ENCODE peak calls at places on chromosomes 13 and 19, in nine cellular contexts. E, M, J, P, X, R, Q, V and B are unnamed samples.

GRCh38 chr13:40388617-40389016 is 277.8 kb downstream of the FOXO1 start:
- DNase-seq in P (no peak), X (peak), J (no peak), V (no peak), Q (peak), R (no peak), M (peak), E (peak), B (peak)

GRCh38 chr19:2962018-2962670 is 15.2 kb upstream of the TLE6 start:
- DNase-seq in V (peak), X (peak), Q (peak), M (peak), E (peak), P (peak), J (no peak), R (no peak), B (peak)

GRCh38 chr19:8615813-8616596 is 5.5 kb upstream of the ADAMTS10 start:
- DNase-seq in P (no peak), J (no peak), Q (no peak), V (peak), M (no peak), R (peak), E (peak), X (peak), B (peak)

GRCh38 chr13:95710313-95710712 is 33.4 kb downstream of the DNAJC3 start:
- DNase-seq in P (peak), E (peak), Q (no peak), X (no peak), M (peak), J (no peak), V (peak), R (no peak), B (no peak)

GRCh38 chr13:92739306-92739818 is 487.2 kb upstream of the GPC6 start:
- DNase-seq in V (no peak), J (no peak), M (no peak), P (no peak), X (no peak), E (peak), R (no peak), Q (no peak), B (no peak)

GRCh38 chr13:30846311-30846710 is 59.8 kb upstream of the MEDAG start:
- DNase-seq in E (peak), J (no peak), R (no peak), Q (no peak), V (peak), P (no peak), X (no peak), M (no peak), B (no peak)

GRCh38 chr19:49884109-49884508 is 6.6 kb downstream of the TBC1D17 start:
- DNase-seq in M (no peak), E (no peak), P (no peak), X (no peak), R (no peak), V (no peak), J (no peak), Q (no peak), B (no peak)

GRCh38 chr19:8204961-8205360 is 4.2 kb upstream of the CERS4 start:
- DNase-seq in R (peak), X (no peak), E (no peak), J (no peak), P (no peak), V (no peak), Q (no peak), M (no peak), B (no peak)

GRCh38 chr19:43774103-43774939 is 6.5 kb downstream of the KCNN4 start:
- DNase-seq in E (peak), Q (no peak), X (peak), P (no peak), J (peak), M (no peak), V (no peak), R (peak), B (no peak)

GRCh38 chr13:99960663-99961440 is 10.7 kb downstream of the ZIC5 start:
- DNase-seq in V (no peak), M (no peak), P (no peak), R (no peak), Q (no peak), E (no peak), X (no peak), J (no peak), B (no peak)

GRCh38 chr13:113091211-113091771 is 14.3 kb upstream of the F7 start:
- DNase-seq in P (no peak), R (peak), E (no peak), M (no peak), V (no peak), Q (no peak), J (peak), X (no peak), B (no peak)

GRCh38 chr19:51295382-51296126 is 15.9 kb upstream of the IGLON5 start:
- DNase-seq in V (no peak), J (no peak), E (no peak), Q (no peak), R (no peak), M (no peak), X (no peak), P (no peak), B (no peak)

GRCh38 chr19:18278521-18279265 is 2.7 kb downstream of the JUND start:
- DNase-seq in M (no peak), R (no peak), J (no peak), E (peak), Q (no peak), V (no peak), X (peak), P (no peak), B (no peak)
- TF ChIP-seq CTCF in M (peak), R (no peak), J (no peak), E (peak), Q (peak), V (no peak), X (no peak), P (peak), B (peak)

GRCh38 chr13:43785681-43786471 is 896 bp downstream of the ENOX1 start:
- DNase-seq in P (peak), M (no peak), E (peak), Q (no peak), J (peak), R (peak), V (peak), X (peak), B (peak)

GRCh38 chr13:43787518-43787891 is 733 bp upstream of the ENOX1 start:
- DNase-seq in E (peak), X (no peak), V (no peak), Q (no peak), P (no peak), J (no peak), M (no peak), R (no peak), B (no peak)

GRCh38 chr13:43786766-43787517 is at the start of gene ENOX1:
- DNase-seq in Q (no peak), E (peak), J (peak), P (peak), M (no peak), X (peak), R (peak), V (peak), B (peak)

GRCh38 chr13:43786472-43786765 is 353 bp downstream of the ENOX1 start:
- DNase-seq in J (no peak), V (no peak), P (no peak), X (no peak), M (no peak), E (no peak), R (no peak), Q (no peak), B (no peak)

DNA sequence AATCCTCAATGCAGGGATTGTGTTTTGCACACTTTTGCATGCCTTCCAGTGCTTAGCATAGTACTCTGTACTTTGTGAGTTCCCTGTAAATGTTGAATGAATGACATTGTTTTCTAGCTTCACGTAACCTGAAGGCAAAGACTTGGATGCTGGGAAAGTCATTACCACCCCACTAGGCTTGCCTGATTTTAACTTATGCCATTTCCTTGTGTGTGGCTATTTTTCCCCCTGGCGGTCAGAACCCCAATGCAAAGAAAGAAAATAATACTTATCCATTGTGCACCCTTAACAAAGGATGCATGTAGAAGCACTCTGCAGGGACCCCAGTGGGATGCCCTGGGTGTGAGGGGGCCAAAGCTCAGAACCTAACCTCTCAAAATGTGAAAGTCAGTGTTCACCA is 1.2 kb upstream of the ENOX1 start:
- DNase-seq in E (peak), J (no peak), Q (no peak), M (no peak), V (peak), P (no peak), R (no peak), X (no peak), B (peak)
- TF ChIP-seq CTCF in E (peak), J (no peak), Q (no peak), M (peak), V (peak), P (peak), R (peak), X (no peak), B (no peak)

GRCh38 chr13:77516342-77516789 is 19.1 kb upstream of the SCEL start:
- DNase-seq in P (no peak), E (peak), M (no peak), X (no peak), Q (no peak), R (no peak), J (no peak), V (peak), B (no peak)
- TF ChIP-seq CTCF in P (no peak), E (no peak), M (no peak), X (no peak), Q (no peak), R (no peak), J (no peak), V (no peak), B (no peak)

DNA sequence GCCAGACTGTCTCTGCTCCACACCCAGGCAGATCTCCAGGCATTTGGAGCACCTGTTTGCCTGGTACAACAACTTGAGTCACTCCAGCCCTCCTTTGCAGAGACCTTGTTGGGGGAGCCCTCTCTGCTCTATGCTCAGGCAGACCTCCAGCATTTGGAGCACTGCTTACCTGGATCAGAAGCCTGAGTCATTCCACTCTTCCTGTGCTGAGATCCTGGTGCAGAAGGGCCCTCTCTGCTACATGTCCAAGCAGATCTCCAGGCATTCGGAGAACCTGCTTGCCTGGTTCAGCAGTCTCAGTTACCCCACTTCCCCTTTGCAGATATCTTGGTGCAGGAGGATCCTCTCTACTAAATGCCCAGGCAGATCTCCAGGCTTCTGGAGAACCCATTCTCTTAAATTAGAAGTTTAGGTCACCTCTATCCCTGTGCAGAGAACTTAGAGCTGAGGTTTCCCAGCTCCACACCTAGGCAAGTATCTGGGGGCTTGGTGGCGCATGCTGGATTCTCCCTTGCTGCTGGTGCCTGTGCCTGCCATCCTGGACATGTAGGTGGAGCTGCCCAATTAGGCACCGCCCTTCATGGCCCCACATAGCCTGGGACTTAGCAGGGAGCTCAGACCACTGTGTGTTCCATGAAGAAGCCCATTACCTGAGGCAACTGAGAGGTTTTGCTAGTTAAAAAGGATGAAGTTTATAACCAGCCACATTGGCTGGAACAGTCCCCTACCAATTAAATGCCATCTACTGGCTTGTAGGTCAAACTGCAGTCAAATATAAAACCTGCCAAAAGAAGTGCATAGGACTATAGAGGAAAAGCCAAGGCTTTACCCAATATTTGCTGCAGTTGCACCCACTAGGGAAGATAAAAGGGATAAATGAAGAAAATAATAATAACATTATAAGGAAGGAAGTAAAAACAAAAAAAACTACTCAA is 97.6 kb upstream of the SLITRK6 start:
- DNase-seq in X (no peak), V (no peak), Q (no peak), R (no peak), M (no peak), J (no peak), E (peak), P (no peak), B (no peak)
- TF ChIP-seq CTCF in X (no peak), V (no peak), Q (no peak), R (no peak), M (no peak), J (peak), E (peak), P (peak), B (no peak)

GRCh38 chr19:32287086-32287485 is 58.3 kb upstream of the ZNF507 start:
- DNase-seq in V (no peak), M (no peak), J (no peak), P (no peak), X (no peak), E (no peak), Q (no peak), R (no peak), B (no peak)

GRCh38 chr19:32291876-32292275 is 53.5 kb upstream of the ZNF507 start:
- DNase-seq in M (no peak), X (no peak), Q (no peak), E (no peak), J (no peak), R (no peak), P (no peak), V (no peak), B (no peak)

GRCh38 chr19:32289566-32290210 is 55.7 kb upstream of the ZNF507 start:
- DNase-seq in Q (no peak), R (no peak), E (no peak), V (no peak), P (no peak), M (no peak), X (no peak), J (no peak), B (no peak)

DNA sequence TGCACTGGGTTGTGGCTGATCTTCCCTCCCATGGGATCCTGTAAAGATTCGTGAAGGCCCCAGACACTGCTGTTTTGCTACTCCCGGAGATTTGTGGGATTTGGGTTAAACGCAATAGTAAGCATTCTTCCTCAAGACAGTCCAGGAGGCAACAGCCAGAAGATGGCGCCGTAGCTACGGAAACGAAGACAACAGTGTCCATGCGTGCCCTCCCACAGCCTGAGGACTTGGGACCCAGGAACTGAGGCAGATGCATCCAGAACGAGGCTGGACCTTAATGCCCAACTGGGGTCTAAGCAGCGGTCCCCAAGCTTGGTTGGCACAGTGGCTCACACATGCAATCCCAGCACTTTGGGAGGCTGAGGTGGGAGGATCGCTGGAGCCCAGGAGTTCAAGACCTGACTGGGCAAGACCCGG is 57.6 kb upstream of the ZNF507 start:
- DNase-seq in V (peak), J (no peak), E (peak), X (peak), P (peak), M (peak), R (peak), Q (no peak), B (no peak)
- TF ChIP-seq CTCF in V (no peak), J (no peak), E (peak), X (no peak), P (peak), M (peak), R (peak), Q (no peak), B (peak)

GRCh38 chr13:90365130-90365529 is 982.4 kb upstream of the MIR17HG start:
- DNase-seq in E (peak), V (peak), X (no peak), J (no peak), P (no peak), R (no peak), M (no peak), Q (no peak), B (no peak)
- TF ChIP-seq CTCF in E (peak), V (peak), X (no peak), J (no peak), P (peak), R (no peak), M (no peak), Q (no peak), B (no peak)

GRCh38 chr13:57843555-57843954 is 212.0 kb downstream of the PCDH17 start:
- DNase-seq in R (no peak), J (no peak), V (no peak), Q (no peak), X (no peak), E (no peak), P (no peak), M (no peak), B (no peak)
- TF ChIP-seq CTCF in R (no peak), J (no peak), V (no peak), Q (no peak), X (no peak), E (no peak), P (no peak), M (no peak), B (no peak)

GRCh38 chr19:18506545-18506944 is 15.3 kb downstream of the ELL start:
- DNase-seq in X (no peak), R (no peak), E (no peak), Q (no peak), V (no peak), J (no peak), M (no peak), P (no peak), B (no peak)
- TF ChIP-seq CTCF in X (no peak), R (no peak), E (no peak), Q (no peak), V (no peak), J (no peak), M (no peak), P (no peak), B (no peak)